ENCODE peak calls at places on chromosomes 2 and 18, in four cellular contexts. V is Caco-2, B is adrenal gland, S is HFF-Myc. J is an unnamed sample.

GRCh38 chr2:54642684-54643430 is 80.6 kb upstream of the EML6 start:
- DNase-seq in V (no peak), B (no peak), S (no peak), J (no peak)

GRCh38 chr18:44598514-44598913 is 82.2 kb upstream of the SETBP1 start:
- DNase-seq in V (no peak), B (no peak), S (no peak), J (no peak)

GRCh38 chr18:2459886-2460285 is 111.4 kb downstream of the METTL4 start:
- DNase-seq in V (no peak), B (no peak), S (no peak), J (no peak)

GRCh38 chr2:227412877-227413276 is 25.1 kb upstream of the SCYGR1 start:
- DNase-seq in V (no peak), B (no peak), S (no peak), J (no peak)

GRCh38 chr2:237162959-237163358 is 77.3 kb downstream of the COPS8 start:
- DNase-seq in V (no peak), B (no peak), S (no peak), J (no peak)

GRCh38 chr2:96642564-96643350 is at the start of gene FER1L5:
- DNase-seq in V (no peak), B (peak; percentile 56), S (no peak), J (peak; percentile 31)

GRCh38 chr18:62763101-62763521 is 47.8 kb downstream of the PHLPP1 start:
- DNase-seq in V (no peak), B (no peak), S (no peak), J (no peak)

GRCh38 chr2:102436284-102436683 is 13.3 kb downstream of the IL18RAP start:
- DNase-seq in V (no peak), B (no peak), S (no peak), J (peak; percentile 19)

GRCh38 chr2:225737556-225737955 is 338.0 kb downstream of the NYAP2 start:
- DNase-seq in V (no peak), B (no peak), S (no peak), J (peak; percentile 51)

GRCh38 chr18:41096504-41096903 is 858.5 kb upstream of the PIK3C3 start:
- DNase-seq in V (no peak), B (no peak), S (no peak), J (peak; percentile 22)

GRCh38 chr2:47867205-47867604 is 39.1 kb downstream of the FBXO11 start:
- DNase-seq in V (no peak), B (peak; percentile 71), S (peak; percentile 29), J (peak; percentile 88)

GRCh38 chr2:173010233-173010632 is 65.4 kb upstream of the MAP3K20 start:
- DNase-seq in V (no peak), B (no peak), S (no peak), J (no peak)

GRCh38 chr18:22108674-22109073 is 60.7 kb upstream of the GATA6 start:
- DNase-seq in V (peak; percentile 51), B (no peak), S (no peak), J (peak; percentile 4)
- TF ChIP-seq CTCF in V (peak; percentile 44), B (no peak), S (no peak), J (peak; percentile 9)

GRCh38 chr18:26546875-26547301 is 1.5 kb downstream of the KCTD1 start:
- DNase-seq in V (no peak), B (no peak), S (no peak), J (no peak)
- H3K4me3 ChIP-seq in V (no peak overlapping the region), B (no peak overlapping the region), S (peak overlapping the region; percentile 74), J (peak overlapping the region; percentile 9)

GRCh38 chr2:29114841-29115609 is at the start of gene CLIP4:
- DNase-seq in V (no peak), B (peak; percentile 70), S (no peak), J (peak; percentile 68)
- TF ChIP-seq CTCF in V (no peak), B (no peak), S (no peak), J (no peak)

DNA sequence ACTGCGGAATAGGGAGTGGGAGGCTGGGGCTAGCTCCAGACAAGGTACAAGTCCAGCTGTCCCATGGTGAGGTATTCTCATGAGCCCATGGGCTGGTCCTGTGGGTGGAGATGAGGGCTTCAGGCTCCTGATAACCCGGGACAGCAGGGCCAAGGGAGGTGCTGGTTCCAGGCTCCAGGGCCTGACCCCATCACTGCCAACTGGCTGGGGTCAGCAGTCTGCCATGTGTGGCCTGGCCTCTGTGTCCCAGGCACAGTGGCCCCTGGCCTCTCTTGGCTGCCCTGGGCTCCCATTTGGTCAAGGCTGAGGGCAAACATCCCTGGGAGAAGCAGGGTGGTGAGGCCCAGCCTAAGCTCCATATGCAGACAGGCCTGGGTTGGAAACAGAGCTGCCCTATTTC is 966 bp upstream of the OXER1 start:
- DNase-seq in V (no peak), B (peak; percentile 31), S (no peak), J (no peak)
- H3K4me3 ChIP-seq in V (no peak overlapping the region), B (no peak overlapping the region), S (no peak overlapping the region), J (no peak overlapping the region)

DNA sequence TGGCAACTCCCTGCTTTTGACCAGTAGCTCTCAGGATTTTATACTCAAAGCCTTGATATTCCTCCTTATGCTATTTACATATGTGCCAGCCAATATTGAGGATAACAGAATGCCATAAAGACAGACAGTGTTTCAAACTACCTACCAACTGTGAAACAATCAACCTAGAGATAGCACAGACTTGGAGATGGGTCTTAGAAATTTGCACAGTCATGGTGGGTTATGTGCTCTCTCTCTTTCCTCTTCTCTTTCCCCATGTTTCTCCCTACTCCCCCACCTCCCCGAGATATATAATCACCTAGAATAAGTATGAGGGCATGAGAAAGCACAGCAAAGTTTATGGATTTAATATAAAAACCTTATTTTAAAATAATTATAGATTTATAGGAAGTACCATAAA is 24.2 kb upstream of the SUCLG1 start:
- DNase-seq in V (no peak), B (no peak), S (no peak), J (no peak)
- TF ChIP-seq CTCF in V (no peak), B (no peak), S (no peak), J (no peak)

DNA sequence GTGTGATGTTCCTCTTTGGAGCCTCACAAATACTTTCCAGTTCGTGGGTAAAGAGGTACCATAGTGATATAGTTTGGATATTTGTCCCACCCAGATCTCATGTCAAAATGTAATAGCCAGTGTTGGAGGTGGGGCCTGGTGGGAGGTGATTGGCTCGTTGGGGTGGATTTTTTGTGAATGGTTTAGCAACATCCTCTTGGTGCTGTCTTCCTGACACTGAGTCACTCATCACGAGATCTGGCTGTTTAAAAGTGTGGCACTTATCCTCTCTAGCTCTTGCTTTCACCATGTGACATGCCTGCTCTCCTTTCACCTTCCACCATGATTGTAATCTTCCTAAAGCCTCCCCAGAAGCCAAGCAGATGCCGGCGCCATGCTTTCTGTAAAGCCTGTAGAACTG is 3.0 kb upstream of the CCDC93 start:
- DNase-seq in V (no peak), B (no peak), S (no peak), J (no peak)
- H3K4me3 ChIP-seq in V (no peak overlapping the region), B (no peak overlapping the region), S (no peak overlapping the region), J (no peak overlapping the region)

DNA sequence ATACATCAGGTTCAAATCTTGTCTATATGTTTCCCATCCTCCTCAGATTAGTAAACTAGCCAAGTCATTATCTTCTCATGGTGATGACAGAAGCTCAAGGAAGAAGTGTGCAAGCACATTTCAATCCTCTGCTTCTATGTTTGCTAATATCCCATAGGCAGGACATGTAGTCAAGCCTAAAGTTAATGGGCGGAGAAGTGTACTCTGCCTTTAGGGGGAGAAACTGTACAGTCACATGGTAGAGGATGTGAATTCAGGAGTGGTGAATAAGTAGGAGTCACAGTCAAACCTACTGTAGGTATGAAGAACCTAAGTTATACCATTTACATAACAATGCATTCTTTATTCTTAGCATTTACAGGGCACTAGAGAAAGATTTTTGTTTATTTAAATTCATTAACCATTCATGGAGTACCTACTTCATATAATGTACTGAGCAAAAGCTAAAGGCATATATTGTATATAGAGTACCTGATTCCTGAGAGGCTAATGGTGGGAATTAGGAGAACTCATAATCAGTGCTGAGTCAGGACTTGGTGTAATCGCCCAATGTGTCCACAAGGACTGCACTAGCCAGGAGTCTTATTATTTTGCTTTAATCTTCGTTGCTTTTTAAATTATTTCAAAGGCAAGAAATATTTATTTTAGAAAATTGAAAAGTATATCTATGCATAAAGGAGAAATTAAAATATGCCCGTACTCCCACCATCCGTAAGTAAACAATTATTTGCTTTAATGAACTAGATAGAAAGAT is 394.3 kb upstream of the ETAA1 start:
- DNase-seq in V (no peak), B (no peak), S (no peak), J (no peak)
- TF ChIP-seq CTCF in V (no peak), B (no peak), S (peak; percentile 9), J (peak; percentile 24)

DNA sequence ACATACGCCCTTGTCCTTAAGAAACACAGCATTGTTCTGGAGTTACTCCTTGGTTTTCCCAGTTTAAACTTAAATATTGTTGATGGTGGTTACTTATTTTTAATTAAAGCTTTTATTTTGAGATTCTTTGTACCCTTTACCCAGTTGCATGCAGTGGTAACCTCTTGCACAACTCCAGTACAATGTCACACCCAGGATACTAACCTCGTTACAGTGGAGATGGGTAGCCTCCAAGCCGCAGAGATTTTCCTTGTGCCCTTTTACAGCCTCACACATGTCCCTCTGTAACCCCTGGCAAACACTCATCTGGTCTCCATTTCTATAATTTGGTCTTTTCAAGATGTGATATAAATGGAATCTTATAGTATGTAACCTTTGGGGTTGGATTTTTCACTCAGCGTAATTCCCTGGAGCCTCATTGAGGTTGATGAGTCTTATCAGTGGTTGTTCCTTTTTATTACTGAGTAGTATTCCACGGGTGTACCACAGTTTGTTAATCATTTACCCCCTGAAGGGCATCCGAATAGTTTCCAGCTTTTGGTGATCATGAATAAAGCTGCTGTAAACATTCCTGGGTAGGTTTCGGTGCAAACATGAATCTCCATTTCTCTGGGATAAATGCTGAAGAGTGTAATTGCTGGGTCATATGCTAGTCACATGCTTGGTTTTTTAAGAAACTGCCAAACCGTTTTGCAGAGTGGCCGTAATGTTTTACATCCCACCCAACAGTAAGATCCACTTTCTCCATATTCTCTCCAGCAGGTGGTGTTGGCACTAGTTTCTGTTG is 68.5 kb downstream of the DGKD start:
- DNase-seq in V (no peak), B (no peak), S (no peak), J (no peak)
- H3K4me3 ChIP-seq in V (no peak overlapping the region), B (no peak overlapping the region), S (no peak overlapping the region), J (no peak overlapping the region)